ENCODE peak calls at places on chromosome 14, in five cellular contexts. F is cardiac fibroblast, A is spleen, Y is neural progenitor cell, N is body of pancreas. I is an unnamed sample.

GRCh38 chr14:55730602-55731001 is 150.6 kb downstream of the KTN1 start:
- DNase-seq in A (no peak), N (no peak), F (peak), Y (no peak), I (no peak)

GRCh38 chr14:86221000-86221399 is 691.1 kb downstream of the FLRT2 start:
- DNase-seq in Y (peak), A (no peak), N (no peak), F (peak), I (no peak)

GRCh38 chr14:73753043-73753886 is 39.1 kb upstream of the PNMA1 start:
- DNase-seq in A (peak), N (peak), F (peak), Y (no peak), I (no peak)

GRCh38 chr14:24067133-24068082 is 4.0 kb upstream of the CPNE6 start:
- DNase-seq in F (no peak), A (peak), N (peak), Y (no peak), I (no peak)

GRCh38 chr14:101075025-101075800 is 171.7 kb upstream of the RTL1 start:
- DNase-seq in A (no peak), F (no peak), N (no peak), Y (no peak), I (no peak)

GRCh38 chr14:25150934-25151790 is 101.2 kb upstream of the STXBP6 start:
- DNase-seq in Y (peak), N (no peak), A (no peak), F (peak), I (peak)

GRCh38 chr14:21985081-21985480 is 311.5 kb upstream of the OR4E1 start:
- DNase-seq in F (no peak), Y (no peak), A (no peak), N (no peak), I (no peak)

GRCh38 chr14:66045572-66046021 is 440.6 kb upstream of the CCDC196 start:
- DNase-seq in A (no peak), Y (peak), F (peak), N (no peak), I (no peak)

GRCh38 chr14:91400696-91401095 is 16.9 kb downstream of the CCDC88C start:
- DNase-seq in F (peak), A (no peak), N (no peak), Y (no peak), I (peak)

GRCh38 chr14:100539766-100540140 is 47.5 kb downstream of the BEGAIN start:
- DNase-seq in A (peak), Y (no peak), F (no peak), N (peak), I (no peak)

GRCh38 chr14:92651106-92651792 is 97.2 kb downstream of the LGMN start:
- DNase-seq in Y (no peak), A (peak), F (no peak), N (no peak), I (no peak)

GRCh38 chr14:105980224-105980623 is 453.8 kb downstream of the TMEM121 start:
- DNase-seq in N (no peak), A (no peak), F (no peak), Y (no peak), I (no peak)

GRCh38 chr14:69769623-69770022 is 2.7 kb downstream of the SRSF5 start:
- DNase-seq in A (no peak), F (no peak), Y (no peak), N (peak), I (no peak)

GRCh38 chr14:97306785-97307246 is 509.6 kb downstream of the VRK1 start:
- DNase-seq in A (no peak), N (no peak), Y (no peak), F (no peak), I (no peak)

GRCh38 chr14:30573203-30573814 is 14.4 kb downstream of the G2E3 start:
- DNase-seq in Y (no peak), N (no peak), F (peak), A (no peak), I (no peak)

GRCh38 chr14:76917759-76918175 is 91.6 kb downstream of the LRRC74A start:
- DNase-seq in A (no peak), N (peak), F (peak), Y (no peak), I (peak)

GRCh38 chr14:99728981-99729451 is 44.9 kb downstream of the CYP46A1 start:
- DNase-seq in N (no peak), A (peak), Y (peak), F (no peak), I (no peak)

GRCh38 chr14:99517643-99518381 is 36.6 kb downstream of the CCNK start:
- DNase-seq in Y (no peak), N (peak), F (no peak), A (peak), I (no peak)

GRCh38 chr14:22463763-22464173 is 125.3 kb downstream of the DAD1 start:
- DNase-seq in Y (no peak), N (peak), F (no peak), A (no peak), I (no peak)

GRCh38 chr14:59254911-59255545 is 66.6 kb downstream of the DAAM1 start:
- DNase-seq in A (no peak), N (no peak), F (peak), Y (no peak), I (no peak)

GRCh38 chr14:50311337-50311973 is 574 bp downstream of the L2HGDH start:
- DNase-seq in N (no peak), F (peak), Y (peak), A (no peak), I (no peak)

GRCh38 chr14:54976316-54976715 is 50.6 kb downstream of the WDHD1 start:
- DNase-seq in A (no peak), Y (no peak), F (peak), N (no peak), I (peak)

GRCh38 chr14:93788557-93789365 is 476 bp upstream of the PRIMA1 start:
- DNase-seq in F (no peak), Y (peak), A (no peak), N (no peak), I (peak)

GRCh38 chr14:69316449-69317391 is 56.8 kb downstream of the GALNT16 start:
- DNase-seq in F (peak), N (peak), A (peak), Y (no peak), I (peak)

GRCh38 chr14:64265222-64265621 is 28.9 kb downstream of the ESR2 start:
- DNase-seq in N (no peak), A (no peak), F (no peak), Y (no peak), I (no peak)

GRCh38 chr14:49960453-49960852 is 67.6 kb downstream of the ARF6 start:
- DNase-seq in A (no peak), Y (no peak), F (no peak), N (no peak), I (no peak)

GRCh38 chr14:20802341-20803084 is at the start of gene RNASE1:
- DNase-seq in N (peak), F (peak), Y (no peak), A (no peak), I (no peak)

GRCh38 chr14:52694761-52695480 is 437 bp downstream of the ERO1A start:
- DNase-seq in A (no peak), F (peak), N (peak), Y (peak), I (peak)

GRCh38 chr14:52692248-52692962 is 3.0 kb downstream of the ERO1A start:
- DNase-seq in Y (no peak), N (no peak), F (peak), A (no peak), I (peak)

GRCh38 chr14:52693004-52693403 is 2.4 kb downstream of the ERO1A start:
- DNase-seq in N (no peak), F (no peak), Y (no peak), A (no peak), I (no peak)

GRCh38 chr14:52693532-52693931 is 1.8 kb downstream of the ERO1A start:
- DNase-seq in N (no peak), A (no peak), F (no peak), Y (no peak), I (no peak)

GRCh38 chr14:52690983-52691760 is 4.2 kb downstream of the ERO1A start:
- DNase-seq in N (no peak), F (no peak), A (no peak), Y (no peak), I (no peak)
- H3K4me3 ChIP-seq in N (no peak), F (no peak), A (no peak), Y (no peak), I (no peak)

DNA sequence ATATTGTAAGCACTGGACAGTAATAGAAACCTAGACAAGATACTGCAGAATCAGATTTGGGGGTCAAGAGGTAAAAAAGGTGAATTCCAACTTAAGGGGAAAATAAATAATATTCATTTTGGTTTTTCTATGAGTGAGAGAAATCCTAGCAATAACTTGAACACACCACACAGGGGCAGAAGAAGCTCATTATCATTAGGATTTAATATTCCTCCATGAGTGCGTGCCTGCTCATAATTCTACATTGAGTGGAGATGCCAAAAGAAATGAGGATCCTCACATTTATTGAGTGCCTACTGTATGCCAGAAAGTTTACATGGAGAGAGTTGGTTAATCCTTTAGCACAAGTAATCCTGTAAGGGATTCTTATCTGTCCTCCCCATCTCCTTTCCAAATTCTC is 40.5 kb upstream of the C14orf132 start:
- DNase-seq in N (no peak), Y (no peak), F (peak), A (no peak), I (peak)
- TF ChIP-seq CTCF in N (peak), Y (peak), F (peak), A (no peak), I (peak)

GRCh38 chr14:57392830-57393229 is 2.4 kb downstream of the NAA30 start:
- DNase-seq in Y (no peak), N (no peak), A (no peak), F (no peak), I (no peak)
- H3K4me3 ChIP-seq in Y (peak), N (no peak), A (peak), F (peak), I (peak)

GRCh38 chr14:104096751-104097700 is 11.5 kb downstream of the ASPG start:
- DNase-seq in A (peak), N (no peak), F (no peak), Y (peak), I (no peak)
- TF ChIP-seq CTCF in A (no peak), N (no peak), F (no peak), Y (peak), I (no peak)

DNA sequence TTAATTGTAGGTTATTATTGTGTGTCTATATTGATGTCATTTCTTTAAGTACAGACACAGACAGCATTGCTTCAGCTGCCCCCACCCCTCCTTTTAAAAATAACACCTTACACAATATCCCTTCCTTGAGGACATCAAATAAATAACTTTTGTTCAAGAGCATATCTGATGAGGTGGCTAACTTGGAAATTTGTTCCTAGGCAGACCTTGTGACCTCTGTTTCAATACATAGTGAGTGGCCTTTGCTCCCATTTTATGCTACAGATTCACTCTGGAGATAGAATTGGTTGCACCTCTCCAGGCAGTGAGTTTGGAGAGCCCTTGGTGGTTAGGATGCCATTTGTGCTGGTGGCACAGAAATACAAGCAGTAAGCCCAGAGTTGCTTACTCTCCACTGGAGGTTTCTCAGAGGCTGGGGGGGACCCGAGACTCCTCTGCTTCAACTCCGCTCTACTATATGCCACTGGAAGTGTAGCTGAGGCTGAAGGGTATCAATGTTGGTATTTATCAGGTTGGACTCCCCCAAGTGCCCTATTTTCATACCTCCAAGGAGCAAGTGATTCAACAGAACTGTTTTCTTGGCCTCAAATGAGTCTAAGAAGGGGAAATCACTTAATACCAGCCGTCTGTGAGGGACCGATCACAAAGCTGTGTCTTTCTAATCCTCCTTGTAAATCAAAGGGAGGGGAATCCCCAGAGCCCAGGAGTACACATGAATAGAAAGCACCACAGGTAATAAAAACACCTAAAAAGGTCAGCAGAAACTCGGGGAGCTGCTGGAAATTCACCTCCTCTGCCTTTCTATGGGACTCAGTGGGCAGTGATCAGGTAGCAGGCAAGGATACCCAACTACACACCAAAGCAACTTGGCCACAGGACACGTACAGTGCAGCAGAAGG is 463.1 kb downstream of the RAD51B start:
- DNase-seq in F (no peak), Y (no peak), N (no peak), A (no peak), I (no peak)
- H3K4me3 ChIP-seq in F (no peak), Y (no peak), N (no peak), A (no peak), I (no peak)

GRCh38 chr14:75306917-75307699 is 28.5 kb downstream of the FOS start:
- DNase-seq in Y (peak), A (no peak), F (peak), N (no peak), I (peak)
- TF ChIP-seq CTCF in Y (peak), A (peak), F (peak), N (no peak), I (peak)

I was measured in foreskin fibroblast.